ENCODE peak calls at places on chromosomes 3 and 15, in six cellular contexts. I, V, A, Q, X and Z are unnamed samples.

GRCh38 chr3:5162102-5162501 is 25.4 kb upstream of the EDEM1 start:
- DNase-seq in I (no peak), V (no peak), A (no peak), Q (no peak), X (peak; percentile 26), Z (no peak)

GRCh38 chr3:101038393-101038792 is 45.2 kb upstream of the ABI3BP start:
- DNase-seq in I (no peak), V (no peak), A (no peak), Q (no peak), X (no peak), Z (no peak)

GRCh38 chr15:73335026-73335425 is 33.7 kb downstream of the HCN4 start:
- DNase-seq in I (no peak), V (peak; percentile 15), A (no peak), Q (no peak), X (no peak), Z (no peak)

GRCh38 chr3:117547956-117548550 is 838.5 kb downstream of the TUSC7 start:
- DNase-seq in I (no peak), V (no peak), A (no peak), Q (no peak), X (no peak), Z (no peak)

GRCh38 chr15:84887928-84888327 is 3.5 kb downstream of the SLC28A1 start:
- DNase-seq in I (no peak), V (no peak), A (no peak), Q (no peak), X (no peak), Z (no peak)

GRCh38 chr3:105187340-105187739 is 179.4 kb upstream of the ALCAM start:
- DNase-seq in I (no peak), V (no peak), A (no peak), Q (no peak), X (no peak), Z (no peak)

GRCh38 chr3:27357665-27358258 is 11.4 kb downstream of the NEK10 start:
- DNase-seq in I (peak; percentile 51), V (no peak), A (peak; percentile 71), Q (peak; percentile 61), X (peak; percentile 74), Z (peak; percentile 70)

GRCh38 chr15:34494084-34494399 is 56.4 kb upstream of the GOLGA8A start:
- DNase-seq in I (no peak), V (no peak), A (no peak), Q (no peak), X (no peak), Z (no peak)

GRCh38 chr3:148042663-148043445 is 633.7 kb downstream of the ZIC1 start:
- DNase-seq in I (no peak), V (no peak), A (no peak), Q (no peak), X (no peak), Z (no peak)

GRCh38 chr3:126683506-126683905 is 20.5 kb upstream of the CHCHD6 start:
- DNase-seq in I (no peak), V (no peak), A (no peak), Q (no peak), X (no peak), Z (no peak)

GRCh38 chr3:96266395-96267187 is 547.8 kb upstream of the EPHA6 start:
- DNase-seq in I (no peak), V (no peak), A (peak; percentile 49), Q (peak; percentile 70), X (peak; percentile 23), Z (no peak)

GRCh38 chr15:90231028-90232017 is 2.4 kb downstream of the CIB1 start:
- DNase-seq in I (peak; percentile 51), V (peak; percentile 69), A (no peak), Q (peak; percentile 68), X (no peak), Z (no peak)

GRCh38 chr3:66133050-66133757 is 87.6 kb upstream of the SLC25A26 start:
- DNase-seq in I (no peak), V (no peak), A (no peak), Q (no peak), X (peak; percentile 16), Z (no peak)

GRCh38 chr3:118692417-118692816 is 342.2 kb downstream of the IGSF11 start:
- DNase-seq in I (no peak), V (no peak), A (no peak), Q (no peak), X (no peak), Z (no peak)

GRCh38 chr3:118683636-118684035 is 351.0 kb downstream of the IGSF11 start:
- DNase-seq in I (no peak), V (no peak), A (no peak), Q (no peak), X (no peak), Z (no peak)

GRCh38 chr3:118682916-118683315 is 351.7 kb downstream of the IGSF11 start:
- DNase-seq in I (no peak), V (no peak), A (no peak), Q (peak; percentile 2), X (no peak), Z (no peak)

DNA sequence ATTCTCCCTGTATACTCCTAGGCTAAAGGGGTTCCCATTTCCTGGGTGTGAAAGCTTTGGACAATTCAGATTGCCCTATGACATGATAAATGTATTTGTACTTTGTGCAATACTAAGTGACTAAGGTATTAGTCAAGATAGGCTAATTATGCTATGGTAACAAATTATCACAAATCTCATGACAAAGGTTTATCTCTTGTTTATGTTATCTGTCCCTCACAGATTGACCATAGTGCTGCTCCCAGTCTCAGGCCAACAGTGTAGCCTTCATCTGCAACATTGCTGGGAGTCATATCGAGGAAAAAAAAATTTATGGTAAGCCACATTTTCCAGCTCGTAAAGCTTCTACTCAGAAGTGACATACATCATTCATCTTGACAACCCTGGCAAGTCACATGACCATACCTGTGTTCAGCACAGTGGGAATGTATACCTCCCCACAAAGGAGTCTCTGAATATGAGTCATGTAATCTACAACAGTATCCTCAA is 346.2 kb downstream of the IGSF11 start:
- DNase-seq in I (no peak), V (no peak), A (no peak), Q (no peak), X (no peak), Z (no peak)
- H3K4me1 ChIP-seq in I (no peaks in the 10 kb centered on the region), V (no peaks in the 10 kb centered on the region), A (no peaks in the 10 kb centered on the region), Q (no peaks in the 10 kb centered on the region), X (no peaks in the 10 kb centered on the region), Z (peaks cover 18% of the 10 kb centered on the region)

GRCh38 chr3:46984591-46985459 is 5.4 kb downstream of the NBEAL2 start:
- DNase-seq in I (no peak), V (no peak), A (no peak), Q (no peak), X (no peak), Z (no peak)
- H3K4me1 ChIP-seq in I (peaks cover 30% of the 10 kb centered on the region), V (peaks cover 15% of the 10 kb centered on the region), A (peaks cover 10% of the 10 kb centered on the region), Q (peaks cover 56% of the 10 kb centered on the region), X (peaks cover 37% of the 10 kb centered on the region), Z (no peaks in the 10 kb centered on the region)

GRCh38 chr3:57792198-57792597 is 36.1 kb downstream of the SLMAP start:
- DNase-seq in I (no peak), V (no peak), A (no peak), Q (no peak), X (no peak), Z (no peak)

GRCh38 chr3:57793737-57794187 is 37.7 kb downstream of the SLMAP start:
- DNase-seq in I (no peak), V (no peak), A (no peak), Q (no peak), X (no peak), Z (no peak)

GRCh38 chr3:57796261-57796660 is 40.2 kb downstream of the SLMAP start:
- DNase-seq in I (no peak), V (no peak), A (no peak), Q (no peak), X (no peak), Z (no peak)

GRCh38 chr3:57794951-57795350 is 38.8 kb downstream of the SLMAP start:
- DNase-seq in I (no peak), V (no peak), A (no peak), Q (no peak), X (no peak), Z (no peak)

GRCh38 chr3:57794501-57794900 is 38.4 kb downstream of the SLMAP start:
- DNase-seq in I (no peak), V (no peak), A (no peak), Q (no peak), X (no peak), Z (no peak)
- H3K4me1 ChIP-seq in I (peaks cover 12% of the 10 kb centered on the region), V (peaks cover 17% of the 10 kb centered on the region), A (no peaks in the 10 kb centered on the region), Q (peaks cover 33% of the 10 kb centered on the region), X (peaks cover 81% of the 10 kb centered on the region), Z (no peaks in the 10 kb centered on the region)

DNA sequence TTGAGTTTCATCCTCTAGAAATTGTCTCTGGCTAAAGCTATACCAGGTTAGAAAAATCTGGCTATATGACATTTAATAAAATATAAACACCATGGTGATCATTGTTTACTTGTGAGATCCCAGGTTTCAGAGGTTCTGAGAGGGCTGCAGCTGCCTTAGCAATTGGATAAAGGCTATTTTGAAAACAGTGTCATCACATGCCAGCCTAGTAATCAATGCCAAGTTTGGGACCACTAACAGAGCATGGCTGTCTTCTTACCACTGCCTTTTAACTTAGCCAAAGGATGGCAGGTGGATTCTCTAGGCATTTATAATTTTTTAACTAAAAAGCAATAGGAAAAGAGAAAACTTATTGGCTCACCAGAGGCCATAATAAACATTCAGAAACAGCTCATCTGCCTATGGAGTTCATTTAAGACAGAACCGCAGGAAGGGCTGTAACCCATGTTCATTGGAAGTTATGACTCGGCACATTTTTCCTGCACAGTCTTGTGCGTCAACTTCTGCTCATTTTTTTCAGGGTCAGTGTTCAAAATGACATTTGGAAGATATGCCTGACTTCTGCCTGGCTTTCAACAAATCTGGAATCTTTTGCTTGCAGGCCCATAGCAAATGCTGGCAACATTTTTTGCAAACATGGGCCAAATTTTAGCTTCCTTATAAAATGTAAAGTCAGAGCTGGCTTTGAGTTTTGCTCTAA is 476.0 kb upstream of the TBL1XR1 start:
- DNase-seq in I (peak; percentile 23), V (no peak), A (no peak), Q (peak; percentile 37), X (no peak), Z (no peak)
- H3K4me1 ChIP-seq in I (peaks cover 7% of the 10 kb centered on the region), V (peaks cover 26% of the 10 kb centered on the region), A (no peaks in the 10 kb centered on the region), Q (peaks cover 21% of the 10 kb centered on the region), X (no peaks in the 10 kb centered on the region), Z (no peaks in the 10 kb centered on the region)

DNA sequence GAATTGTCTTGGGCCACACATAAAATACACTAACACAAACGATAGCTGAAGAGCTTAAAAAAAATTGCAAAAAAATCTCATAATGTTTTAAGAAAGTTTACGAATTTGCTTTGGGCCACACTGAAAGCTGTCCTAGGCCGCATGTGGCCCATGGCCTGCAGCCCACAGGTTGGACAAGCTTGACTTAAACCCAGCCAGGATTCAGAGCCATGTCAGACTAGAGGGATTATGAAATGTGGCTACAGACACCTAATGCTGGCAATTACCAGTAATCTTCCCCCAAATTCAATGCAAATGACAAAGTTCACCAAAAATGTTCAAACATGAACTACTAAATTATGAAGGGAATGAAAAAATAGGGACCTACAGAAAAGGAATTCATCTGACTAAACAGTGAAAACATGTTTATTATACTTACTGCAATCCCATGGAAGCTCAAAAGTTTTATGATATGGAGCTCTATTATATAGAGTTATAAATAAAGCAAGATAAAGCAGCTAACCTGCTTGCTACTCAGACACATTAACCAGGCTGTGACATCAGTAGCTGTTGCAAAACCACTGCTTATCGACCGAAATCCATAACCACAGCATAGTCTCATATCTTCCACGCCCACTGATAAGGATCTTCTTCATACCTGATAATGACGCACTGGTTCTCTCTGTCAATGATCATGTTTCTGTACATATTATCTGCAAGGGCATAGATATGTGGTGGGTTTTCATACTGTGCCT is 49.2 kb downstream of the LDHAL6B start:
- DNase-seq in I (no peak), V (no peak), A (no peak), Q (peak; percentile 59), X (peak; percentile 84), Z (no peak)
- H3K4me1 ChIP-seq in I (no peaks in the 10 kb centered on the region), V (no peaks in the 10 kb centered on the region), A (no peaks in the 10 kb centered on the region), Q (peaks cover 8% of the 10 kb centered on the region), X (peaks cover 58% of the 10 kb centered on the region), Z (no peaks in the 10 kb centered on the region)

GRCh38 chr15:93135997-93136397 is 47.0 kb upstream of the RGMA start:
- DNase-seq in I (no peak), V (no peak), A (no peak), Q (no peak), X (no peak), Z (no peak)
- H3K4me1 ChIP-seq in I (no peaks in the 10 kb centered on the region), V (no peaks in the 10 kb centered on the region), A (no peaks in the 10 kb centered on the region), Q (no peaks in the 10 kb centered on the region), X (no peaks in the 10 kb centered on the region), Z (no peaks in the 10 kb centered on the region)